ENCODE peak calls at places on chromosomes 12 and 14, in nine cellular contexts. U is left ventricle myocardium inferior; T is GDM1; L is kidney tubule cell; I is hypothalamus; R is GM10248; X is activated effector memory CD4-positive, alpha-beta T cell treated with Interleukin-2 at 50 U/mL for 16 hours; C is Jurkat, Clone E6-1; W is GM12891. M is an unnamed sample.

GRCh38 chr14:43754838-43755237 is 752.2 kb downstream of the FSCB start:
- DNase-seq in L (no peak), U (no peak), I (no peak), W (no peak), R (no peak), T (no peak), X (no peak), C (no peak), M (no peak)

GRCh38 chr14:81062816-81063215 is 107.4 kb downstream of the TSHR start:
- DNase-seq in C (peak; percentile 37), U (no peak), R (no peak), W (no peak), I (no peak), X (no peak), L (peak; percentile 6), T (peak; percentile 3), M (peak; percentile 4)

GRCh38 chr14:102209224-102209966 is 69.7 kb downstream of the WDR20 start:
- DNase-seq in X (no peak), T (no peak), W (no peak), C (no peak), U (no peak), L (peak; percentile 79), R (no peak), I (peak; percentile 37), M (no peak)

GRCh38 chr14:55327179-55327578 is 56.0 kb downstream of the FBXO34 start:
- DNase-seq in X (no peak), R (peak; percentile 38), L (no peak), I (no peak), U (no peak), W (no peak), T (no peak), C (no peak), M (no peak)

GRCh38 chr12:113061061-113061694 is 4.6 kb downstream of the DTX1 start:
- DNase-seq in I (no peak), T (no peak), L (no peak), U (no peak), W (no peak), R (no peak), X (no peak), C (no peak), M (no peak)

GRCh38 chr12:26699237-26699636 is 133.8 kb downstream of the ITPR2 start:
- DNase-seq in I (no peak), X (no peak), R (no peak), L (peak; percentile 19), T (no peak), C (no peak), U (no peak), W (no peak), M (no peak)

GRCh38 chr14:97713023-97713422 is 915.8 kb downstream of the VRK1 start:
- DNase-seq in C (no peak), U (no peak), L (peak; percentile 89), W (no peak), T (no peak), I (no peak), R (no peak), X (no peak), M (no peak)

GRCh38 chr14:61444215-61444768 is 122.9 kb downstream of the PRKCH start:
- DNase-seq in I (no peak), C (peak; percentile 84), X (peak; percentile 43), T (peak; percentile 28), W (no peak), R (peak; percentile 64), L (no peak), U (no peak), M (no peak)

GRCh38 chr14:52080817-52081755 is 12.2 kb upstream of the NID2 start:
- DNase-seq in R (no peak), L (peak; percentile 93), U (no peak), X (no peak), C (no peak), W (no peak), I (no peak), T (no peak), M (no peak)

GRCh38 chr12:26406391-26406790 is 211.0 kb downstream of the SSPN start:
- DNase-seq in L (peak; percentile 59), T (no peak), I (no peak), W (no peak), X (no peak), R (no peak), U (no peak), C (no peak), M (no peak)

GRCh38 chr14:59481407-59482119 is 2.6 kb downstream of the L3HYPDH start:
- DNase-seq in R (no peak), I (no peak), L (no peak), X (no peak), U (no peak), T (no peak), W (no peak), C (no peak), M (no peak)

GRCh38 chr12:57793920-57794319 is 11.3 kb downstream of the TSFM start:
- DNase-seq in W (no peak), U (no peak), L (peak; percentile 54), T (no peak), C (no peak), R (no peak), I (no peak), X (no peak), M (no peak)

GRCh38 chr14:95664546-95664945 is 21.7 kb upstream of the TCL1B start:
- DNase-seq in R (peak; percentile 43), L (no peak), X (no peak), I (no peak), T (no peak), U (no peak), W (no peak), C (no peak), M (no peak)

GRCh38 chr12:120759591-120760348 is 34.1 kb downstream of the ACADS start:
- DNase-seq in T (no peak), U (no peak), R (no peak), X (no peak), L (no peak), I (no peak), W (no peak), C (peak; percentile 94), M (no peak)

GRCh38 chr14:77598366-77599050 is 17.9 kb downstream of the SPTLC2 start:
- DNase-seq in I (no peak), T (no peak), C (no peak), R (no peak), X (no peak), L (peak; percentile 90), U (no peak), W (no peak), M (no peak)

GRCh38 chr12:52454411-52455201 is 2.7 kb upstream of the KRT6B start:
- DNase-seq in L (no peak), W (no peak), R (no peak), C (no peak), U (no peak), T (no peak), I (no peak), X (no peak), M (peak; percentile 83)

GRCh38 chr12:70449074-70449757 is 83.1 kb downstream of the KCNMB4 start:
- DNase-seq in X (no peak), U (no peak), C (no peak), I (no peak), W (no peak), T (no peak), L (peak; percentile 21), R (no peak), M (no peak)

GRCh38 chr12:125295550-125295949 is 230.3 kb downstream of the AACS start:
- DNase-seq in L (no peak), I (no peak), W (no peak), X (no peak), T (no peak), C (no peak), R (no peak), U (no peak), M (no peak)

GRCh38 chr12:80192087-80192486 is 92.8 kb downstream of the OTOGL start:
- DNase-seq in L (no peak), R (no peak), I (no peak), U (no peak), C (no peak), W (no peak), T (no peak), X (no peak), M (no peak)

GRCh38 chr12:118375348-118375747 is 1.0 kb upstream of the SUDS3 start:
- DNase-seq in T (no peak), C (no peak), I (no peak), X (no peak), W (no peak), U (no peak), R (no peak), L (no peak), M (no peak)

GRCh38 chr12:25825494-25825893 is 133.0 kb upstream of the RASSF8 start:
- DNase-seq in L (no peak), W (no peak), U (no peak), I (no peak), X (no peak), R (no peak), T (no peak), C (no peak), M (no peak)

GRCh38 chr14:95471526-95472304 is 44.7 kb downstream of the SYNE3 start:
- DNase-seq in W (no peak), T (no peak), U (peak; percentile 66), R (no peak), C (no peak), L (no peak), X (no peak), I (no peak), M (no peak)

GRCh38 chr14:55889124-55889523 is 229.1 kb upstream of the PELI2 start:
- DNase-seq in I (no peak), X (no peak), C (no peak), R (no peak), W (no peak), U (no peak), L (peak; percentile 30), T (no peak), M (no peak)

GRCh38 chr14:51963164-51963733 is 26.1 kb upstream of the RTRAF start:
- DNase-seq in L (no peak), R (no peak), W (no peak), I (no peak), T (no peak), C (no peak), X (no peak), U (no peak), M (no peak)

GRCh38 chr12:125381373-125381772 is 316.1 kb downstream of the AACS start:
- DNase-seq in L (no peak), T (no peak), C (no peak), U (no peak), W (no peak), I (no peak), R (no peak), X (no peak), M (no peak)

GRCh38 chr12:129790930-129791329 is 112.9 kb downstream of the TMEM132D start:
- DNase-seq in X (no peak), L (no peak), C (no peak), W (no peak), R (no peak), U (no peak), T (no peak), I (no peak), M (no peak)

GRCh38 chr14:69328765-69329164 is 68.8 kb downstream of the GALNT16 start:
- DNase-seq in T (no peak), X (no peak), L (no peak), W (no peak), I (no peak), C (no peak), R (no peak), U (no peak), M (no peak)

GRCh38 chr12:10554971-10555481 is 49.3 kb downstream of the EIF2S3B start:
- DNase-seq in T (no peak), R (no peak), W (no peak), I (no peak), L (no peak), X (no peak), C (peak; percentile 83), U (no peak), M (no peak)

GRCh38 chr12:53097564-53098353 is at the start of gene IGFBP6:
- DNase-seq in X (peak; percentile 53), I (no peak), W (no peak), U (peak; percentile 78), R (peak; percentile 65), L (peak; percentile 50), C (peak; percentile 37), T (peak; percentile 42), M (peak; percentile 53)

GRCh38 chr12:109765493-109765810 is 51.8 kb downstream of the FAM222A start:
- DNase-seq in U (no peak), T (no peak), L (no peak), I (no peak), R (no peak), W (no peak), X (no peak), C (no peak), M (no peak)

GRCh38 chr14:87368751-87369150 is 624.2 kb downstream of the GALC start:
- DNase-seq in T (no peak), L (no peak), X (no peak), U (no peak), R (no peak), I (no peak), W (no peak), C (no peak), M (no peak)

M was measured in NCI-H1930.